ENCODE peak calls at places on chromosomes 16 and 17, in five cellular contexts. One of them, this sample, is unnamed.

GRCh38 chr16:3047387-3047720 is 993 bp downstream of the MMP25 start:
- DNase-seq in ovary: no peak
- DNase-seq in A549: no peak
- DNase-seq in fibroblast of lung: no peak
- DNase-seq in Calu3: no peak
- DNase-seq in this sample: no peak

GRCh38 chr17:72119963-72120877 is 600 bp upstream of the SOX9 start:
- DNase-seq in fibroblast of lung: peak; percentile 90
- DNase-seq in ovary: no peak
- DNase-seq in Calu3: peak; percentile 44
- DNase-seq in A549: no peak
- DNase-seq in this sample: peak; percentile 76

GRCh38 chr16:74578433-74578832 is 28.5 kb downstream of the GLG1 start:
- DNase-seq in ovary: no peak
- DNase-seq in fibroblast of lung: no peak
- DNase-seq in Calu3: no peak
- DNase-seq in A549: no peak
- DNase-seq in this sample: no peak

GRCh38 chr16:12341423-12341822 is 364.9 kb downstream of the SNX29 start:
- DNase-seq in Calu3: peak; percentile 56
- DNase-seq in fibroblast of lung: peak; percentile 12
- DNase-seq in A549: peak; percentile 46
- DNase-seq in ovary: no peak
- DNase-seq in this sample: peak; percentile 77

GRCh38 chr17:61492759-61493526 is 40.7 kb downstream of the TBX4 start:
- DNase-seq in A549: no peak
- DNase-seq in ovary: no peak
- DNase-seq in Calu3: no peak
- DNase-seq in fibroblast of lung: no peak
- DNase-seq in this sample: peak; percentile 55

GRCh38 chr17:37742114-37742761 is 2.6 kb downstream of the HNF1B start:
- DNase-seq in ovary: no peak
- DNase-seq in A549: peak; percentile 59
- DNase-seq in fibroblast of lung: peak; percentile 22
- DNase-seq in Calu3: peak; percentile 77
- DNase-seq in this sample: peak; percentile 41

GRCh38 chr17:7611635-7612293 is 2.9 kb downstream of the FXR2 start:
- DNase-seq in ovary: no peak
- DNase-seq in fibroblast of lung: no peak
- DNase-seq in A549: no peak
- DNase-seq in Calu3: no peak
- DNase-seq in this sample: no peak

GRCh38 chr17:12231027-12231682 is 210.5 kb downstream of the MAP2K4 start:
- DNase-seq in A549: peak; percentile 70
- DNase-seq in fibroblast of lung: no peak
- DNase-seq in Calu3: no peak
- DNase-seq in ovary: no peak
- DNase-seq in this sample: no peak

GRCh38 chr17:30969989-30970680 is 704 bp upstream of the RNF135 start:
- DNase-seq in A549: no peak
- DNase-seq in ovary: no peak
- DNase-seq in fibroblast of lung: peak; percentile 59
- DNase-seq in Calu3: peak; percentile 4
- DNase-seq in this sample: no peak

GRCh38 chr17:47742319-47743181 is 9.5 kb downstream of the TBX21 start:
- DNase-seq in A549: no peak
- DNase-seq in ovary: no peak
- DNase-seq in Calu3: peak; percentile 47
- DNase-seq in fibroblast of lung: no peak
- DNase-seq in this sample: no peak

GRCh38 chr16:2286550-2286949 is 18.6 kb upstream of the RNPS1 start:
- DNase-seq in fibroblast of lung: no peak
- DNase-seq in ovary: no peak
- DNase-seq in A549: no peak
- DNase-seq in Calu3: no peak
- DNase-seq in this sample: no peak

GRCh38 chr17:5747276-5747675 is 163.0 kb upstream of the NLRP1 start:
- DNase-seq in Calu3: no peak
- DNase-seq in A549: no peak
- DNase-seq in fibroblast of lung: no peak
- DNase-seq in ovary: no peak
- DNase-seq in this sample: no peak
- TF ChIP-seq CTCF in Calu3: no peak
- TF ChIP-seq CTCF in A549: no peak
- TF ChIP-seq CTCF in fibroblast of lung: no peak
- TF ChIP-seq CTCF in ovary: no peak
- TF ChIP-seq CTCF in this sample: peak; percentile 12

GRCh38 chr17:81093576-81094223 is 58.7 kb downstream of the BAIAP2 start:
- DNase-seq in fibroblast of lung: no peak
- DNase-seq in Calu3: no peak
- DNase-seq in A549: no peak
- DNase-seq in ovary: no peak
- DNase-seq in this sample: no peak

GRCh38 chr17:81094744-81095607 is 60.0 kb downstream of the BAIAP2 start:
- DNase-seq in A549: peak; percentile 91
- DNase-seq in ovary: peak; percentile 85
- DNase-seq in Calu3: peak; percentile 81
- DNase-seq in fibroblast of lung: peak; percentile 99
- DNase-seq in this sample: peak; percentile 99

GRCh38 chr17:81095608-81095888 is 60.6 kb downstream of the BAIAP2 start:
- DNase-seq in ovary: no peak
- DNase-seq in fibroblast of lung: no peak
- DNase-seq in A549: no peak
- DNase-seq in Calu3: no peak
- DNase-seq in this sample: no peak

GRCh38 chr17:81092518-81093095 is 57.7 kb downstream of the BAIAP2 start:
- DNase-seq in fibroblast of lung: no peak
- DNase-seq in ovary: no peak
- DNase-seq in Calu3: no peak
- DNase-seq in A549: no peak
- DNase-seq in this sample: no peak

GRCh38 chr17:81094224-81094743 is 59.3 kb downstream of the BAIAP2 start:
- DNase-seq in Calu3: no peak
- DNase-seq in fibroblast of lung: no peak
- DNase-seq in ovary: no peak
- DNase-seq in A549: no peak
- DNase-seq in this sample: no peak
- TF ChIP-seq CTCF in Calu3: no peak
- TF ChIP-seq CTCF in fibroblast of lung: no peak
- TF ChIP-seq CTCF in ovary: no peak
- TF ChIP-seq CTCF in A549: no peak
- TF ChIP-seq CTCF in this sample: no peak

GRCh38 chr16:87054154-87054553 is 263.0 kb downstream of the C16orf95 start:
- DNase-seq in fibroblast of lung: no peak
- DNase-seq in Calu3: no peak
- DNase-seq in A549: no peak
- DNase-seq in ovary: no peak
- DNase-seq in this sample: no peak

GRCh38 chr16:87056551-87056950 is 260.6 kb downstream of the C16orf95 start:
- DNase-seq in fibroblast of lung: no peak
- DNase-seq in ovary: no peak
- DNase-seq in A549: no peak
- DNase-seq in Calu3: no peak
- DNase-seq in this sample: no peak

GRCh38 chr16:87057291-87057881 is 259.8 kb downstream of the C16orf95 start:
- DNase-seq in ovary: no peak
- DNase-seq in fibroblast of lung: peak; percentile 27
- DNase-seq in Calu3: no peak
- DNase-seq in A549: no peak
- DNase-seq in this sample: peak; percentile 34

GRCh38 chr16:87054856-87055255 is 262.3 kb downstream of the C16orf95 start:
- DNase-seq in fibroblast of lung: no peak
- DNase-seq in Calu3: no peak
- DNase-seq in ovary: no peak
- DNase-seq in A549: no peak
- DNase-seq in this sample: no peak

DNA sequence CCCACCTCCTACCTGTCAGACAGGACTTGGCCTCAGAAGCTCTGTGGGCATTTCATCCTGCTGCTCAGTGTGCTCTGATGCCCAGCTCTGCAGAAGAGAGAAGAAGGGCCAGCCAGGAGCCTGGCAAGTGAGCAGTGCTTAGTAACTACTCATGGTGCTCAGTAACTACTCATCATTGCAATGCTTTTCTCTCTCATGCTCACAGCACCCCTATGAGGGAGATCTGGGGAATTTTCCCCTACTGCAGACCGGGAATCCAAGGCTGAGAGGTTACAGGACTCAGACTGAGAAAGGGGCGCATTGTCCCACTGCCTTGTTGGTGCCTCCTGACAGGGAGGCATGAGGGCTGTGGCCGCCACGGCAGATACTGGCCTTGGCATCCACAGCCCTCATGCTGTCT is 261.1 kb downstream of the C16orf95 start:
- DNase-seq in Calu3: no peak
- DNase-seq in fibroblast of lung: peak; percentile 72
- DNase-seq in ovary: no peak
- DNase-seq in A549: peak; percentile 5
- DNase-seq in this sample: peak; percentile 70
- TF ChIP-seq CTCF in Calu3: no peak
- TF ChIP-seq CTCF in fibroblast of lung: peak; percentile 42
- TF ChIP-seq CTCF in ovary: no peak
- TF ChIP-seq CTCF in A549: no peak
- TF ChIP-seq CTCF in this sample: no peak

GRCh38 chr17:65046236-65046635 is 10.3 kb downstream of the GNA13 start:
- DNase-seq in fibroblast of lung: no peak
- DNase-seq in Calu3: no peak
- DNase-seq in A549: no peak
- DNase-seq in ovary: no peak
- DNase-seq in this sample: no peak

GRCh38 chr17:65049085-65049756 is 7.3 kb downstream of the GNA13 start:
- DNase-seq in ovary: no peak
- DNase-seq in Calu3: no peak
- DNase-seq in fibroblast of lung: no peak
- DNase-seq in A549: no peak
- DNase-seq in this sample: no peak

GRCh38 chr17:65048441-65048840 is 8.1 kb downstream of the GNA13 start:
- DNase-seq in ovary: no peak
- DNase-seq in Calu3: no peak
- DNase-seq in fibroblast of lung: no peak
- DNase-seq in A549: no peak
- DNase-seq in this sample: no peak

GRCh38 chr17:65050438-65050837 is 6.1 kb downstream of the GNA13 start:
- DNase-seq in fibroblast of lung: no peak
- DNase-seq in A549: no peak
- DNase-seq in Calu3: no peak
- DNase-seq in ovary: no peak
- DNase-seq in this sample: no peak

GRCh38 chr17:65047939-65048338 is 8.6 kb downstream of the GNA13 start:
- DNase-seq in fibroblast of lung: no peak
- DNase-seq in Calu3: no peak
- DNase-seq in A549: no peak
- DNase-seq in ovary: no peak
- DNase-seq in this sample: no peak
- TF ChIP-seq CTCF in fibroblast of lung: no peak
- TF ChIP-seq CTCF in Calu3: no peak
- TF ChIP-seq CTCF in A549: no peak
- TF ChIP-seq CTCF in ovary: no peak
- TF ChIP-seq CTCF in this sample: no peak

GRCh38 chr17:81385320-81386111 is 9.7 kb upstream of the BAHCC1 start:
- DNase-seq in fibroblast of lung: peak; percentile 37
- DNase-seq in Calu3: no peak
- DNase-seq in ovary: peak; percentile 38
- DNase-seq in A549: no peak
- DNase-seq in this sample: no peak

GRCh38 chr17:81388091-81388611 is 7.1 kb upstream of the BAHCC1 start:
- DNase-seq in fibroblast of lung: no peak
- DNase-seq in A549: no peak
- DNase-seq in ovary: peak; percentile 39
- DNase-seq in Calu3: no peak
- DNase-seq in this sample: no peak

GRCh38 chr17:81387235-81388060 is 7.8 kb upstream of the BAHCC1 start:
- DNase-seq in Calu3: no peak
- DNase-seq in ovary: peak; percentile 72
- DNase-seq in fibroblast of lung: peak; percentile 71
- DNase-seq in A549: no peak
- DNase-seq in this sample: peak; percentile 82

GRCh38 chr17:81386141-81386645 is 9.1 kb upstream of the BAHCC1 start:
- DNase-seq in fibroblast of lung: no peak
- DNase-seq in Calu3: no peak
- DNase-seq in A549: no peak
- DNase-seq in ovary: no peak
- DNase-seq in this sample: no peak

GRCh38 chr17:81386646-81387234 is 8.5 kb upstream of the BAHCC1 start:
- DNase-seq in A549: no peak
- DNase-seq in ovary: peak; percentile 70
- DNase-seq in Calu3: no peak
- DNase-seq in fibroblast of lung: no peak
- DNase-seq in this sample: no peak
- TF ChIP-seq CTCF in A549: no peak
- TF ChIP-seq CTCF in ovary: no peak
- TF ChIP-seq CTCF in Calu3: no peak
- TF ChIP-seq CTCF in fibroblast of lung: no peak
- TF ChIP-seq CTCF in this sample: no peak

GRCh38 chr17:68760141-68760475 is 158.9 kb upstream of the FAM20A start:
- DNase-seq in ovary: no peak
- DNase-seq in fibroblast of lung: no peak
- DNase-seq in Calu3: no peak
- DNase-seq in A549: no peak
- DNase-seq in this sample: no peak
- TF ChIP-seq CTCF in ovary: no peak
- TF ChIP-seq CTCF in fibroblast of lung: no peak
- TF ChIP-seq CTCF in Calu3: no peak
- TF ChIP-seq CTCF in A549: peak; percentile 16
- TF ChIP-seq CTCF in this sample: no peak

GRCh38 chr17:35578195-35578928 is at the start of gene PEX12:
- DNase-seq in fibroblast of lung: peak; percentile 92
- DNase-seq in Calu3: peak; percentile 66
- DNase-seq in ovary: peak; percentile 89
- DNase-seq in A549: peak; percentile 89
- DNase-seq in this sample: peak; percentile 95
- TF ChIP-seq CTCF in fibroblast of lung: no peak
- TF ChIP-seq CTCF in Calu3: no peak
- TF ChIP-seq CTCF in ovary: no peak
- TF ChIP-seq CTCF in A549: no peak
- TF ChIP-seq CTCF in this sample: no peak

This sample was measured in foreskin fibroblast.